ENCODE peak calls at places on chromosomes 2 and 18, in eight cellular contexts. L is endothelial cell of umbilical vein, G is tibial nerve, K is coronary artery, I is choroid plexus epithelial cell, E is mammary epithelial cell, D is K562, S is fibroblast of villous mesenchyme. V is an unnamed sample.

GRCh38 chr18:58960946-58961722 is 96.5 kb downstream of the ZNF532 start:
- DNase-seq in S (no peak), I (no peak), G (no peak), D (no peak), K (no peak), L (no peak), E (no peak), V (no peak)

GRCh38 chr2:99066075-99066557 is 75.4 kb upstream of the C2orf15 start:
- DNase-seq in E (peak; percentile 49), K (no peak), I (peak; percentile 70), S (peak; percentile 40), D (peak; percentile 27), G (no peak), L (peak; percentile 67), V (no peak)

GRCh38 chr2:227942021-227942420 is 70.6 kb downstream of the DAW1 start:
- DNase-seq in E (peak; percentile 5), D (no peak), S (no peak), L (no peak), I (peak; percentile 11), K (no peak), G (no peak), V (no peak)

GRCh38 chr2:38957972-38958371 is 68.3 kb downstream of the ARHGEF33 start:
- DNase-seq in S (no peak), E (no peak), K (no peak), G (no peak), L (no peak), D (no peak), I (no peak), V (no peak)

GRCh38 chr2:231745303-231746038 is 35.6 kb downstream of the PDE6D start:
- DNase-seq in I (no peak), D (no peak), E (no peak), S (no peak), G (no peak), L (no peak), K (no peak), V (no peak)

GRCh38 chr2:138421315-138421970 is 80.1 kb upstream of the SPOPL start:
- DNase-seq in L (peak; percentile 45), D (no peak), K (no peak), I (peak; percentile 17), S (peak; percentile 10), G (no peak), E (peak; percentile 80), V (peak; percentile 57)

GRCh38 chr2:100606740-100607343 is 44.0 kb downstream of the PDCL3 start:
- DNase-seq in I (peak; percentile 66), K (no peak), G (peak; percentile 14), D (peak; percentile 48), L (peak; percentile 47), S (peak; percentile 29), E (peak; percentile 36), V (no peak)

GRCh38 chr2:159088906-159089305 is 120.5 kb downstream of the TANC1 start:
- DNase-seq in D (no peak), L (no peak), E (no peak), G (no peak), I (no peak), S (no peak), K (no peak), V (no peak)

GRCh38 chr2:128345436-128346165 is 26.9 kb upstream of the HS6ST1 start:
- DNase-seq in G (no peak), D (no peak), E (no peak), S (no peak), L (no peak), K (peak; percentile 54), I (no peak), V (no peak)

GRCh38 chr2:121329786-121330185 is 44.8 kb upstream of the TFCP2L1 start:
- DNase-seq in G (no peak), D (no peak), E (no peak), L (no peak), S (no peak), I (no peak), K (peak; percentile 22), V (no peak)

GRCh38 chr18:12837747-12838146 is 46.3 kb downstream of the PTPN2 start:
- DNase-seq in L (no peak), D (no peak), I (peak; percentile 68), G (no peak), K (no peak), E (peak; percentile 5), S (peak; percentile 76), V (no peak)

GRCh38 chr18:670456-670996 is 13.1 kb downstream of the TYMS start:
- DNase-seq in K (no peak), S (no peak), E (no peak), L (no peak), G (no peak), D (no peak), I (no peak), V (no peak)

GRCh38 chr2:23561088-23561487 is 176.1 kb downstream of the KLHL29 start:
- DNase-seq in L (no peak), D (no peak), E (no peak), K (no peak), I (no peak), S (no peak), G (peak; percentile 34), V (no peak)

GRCh38 chr18:60936101-60936500 is 397.1 kb upstream of the CDH20 start:
- DNase-seq in I (no peak), K (no peak), L (peak; percentile 70), S (no peak), D (no peak), E (no peak), G (no peak), V (no peak)

GRCh38 chr2:109663721-109664120 is 49.6 kb downstream of the SOWAHC start:
- DNase-seq in S (peak; percentile 47), K (no peak), D (no peak), L (no peak), E (peak; percentile 90), I (peak; percentile 67), G (peak; percentile 35), V (no peak)

DNA sequence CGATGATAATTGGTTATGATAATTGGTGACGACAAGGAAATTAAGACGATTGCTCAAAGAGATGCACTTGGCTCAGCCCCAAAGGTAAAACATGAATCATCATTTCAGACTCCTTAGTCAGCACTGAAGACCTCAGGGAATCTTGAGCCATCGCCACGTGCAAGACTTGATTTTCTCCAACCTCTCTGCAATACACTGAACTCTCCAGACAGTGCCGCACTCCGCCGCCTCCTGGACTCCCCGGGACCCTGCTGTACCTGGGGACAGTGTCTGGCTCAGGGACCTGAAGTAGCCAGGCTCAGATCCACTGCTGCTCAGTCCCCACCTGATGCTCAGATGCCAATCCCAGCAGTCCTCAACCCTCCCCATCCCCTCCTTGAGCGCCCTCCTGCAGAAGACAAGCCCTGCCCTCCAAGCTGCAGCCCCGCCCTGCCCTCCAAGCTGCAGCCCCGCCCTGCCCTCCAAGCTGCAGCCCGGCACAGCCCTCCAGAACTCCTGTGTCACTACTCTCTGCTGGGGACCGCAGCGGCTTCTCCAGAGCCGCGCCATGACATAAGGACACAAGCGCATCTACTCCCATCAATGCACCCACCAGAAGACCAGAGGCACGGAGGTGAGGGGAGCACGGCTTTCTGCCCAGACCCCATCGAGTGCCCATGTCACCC is 1.1 kb downstream of the TMEM18 start:
- DNase-seq in D (peak; percentile 65), G (peak; percentile 56), L (peak; percentile 42), I (peak; percentile 96), S (peak; percentile 87), K (no peak), E (peak; percentile 88), V (peak; percentile 78)
- TF ChIP-seq CTCF in D (peak; percentile 56), G (no peak), L (no peak), I (peak; percentile 60), S (peak; percentile 43), K (no peak), E (peak; percentile 77), V (peak; percentile 49)

DNA sequence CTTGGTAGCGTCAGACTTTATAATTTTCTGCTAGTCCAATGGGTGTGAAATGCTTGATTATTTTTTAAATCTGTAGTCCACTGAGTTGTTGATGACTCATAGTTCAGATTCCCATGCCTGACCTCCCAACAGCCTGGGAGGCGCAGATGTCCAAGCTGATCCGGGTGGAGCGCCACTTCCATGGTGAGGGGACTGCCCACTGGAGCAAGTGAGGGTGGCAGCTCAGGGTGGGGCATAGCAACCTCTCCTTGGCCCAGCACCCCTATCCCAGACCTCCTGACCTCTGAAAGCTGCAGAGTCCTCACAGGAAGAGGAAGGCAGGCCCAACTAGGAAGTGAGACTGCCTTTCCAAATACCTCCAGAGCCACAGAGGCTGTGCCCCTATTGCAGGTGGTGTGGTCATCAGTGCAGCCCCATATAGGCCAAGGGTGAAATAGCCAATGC is 4.4 kb downstream of the MAL start:
- DNase-seq in K (no peak), D (no peak), L (no peak), E (no peak), G (no peak), I (no peak), S (no peak), V (no peak)
- H3K4me3 ChIP-seq in K (no peak overlapping the region), D (no peak overlapping the region), L (no peak overlapping the region), E (no peak overlapping the region), G (no peak overlapping the region), I (no peak overlapping the region), S (no peak overlapping the region), V (no peak overlapping the region)

DNA sequence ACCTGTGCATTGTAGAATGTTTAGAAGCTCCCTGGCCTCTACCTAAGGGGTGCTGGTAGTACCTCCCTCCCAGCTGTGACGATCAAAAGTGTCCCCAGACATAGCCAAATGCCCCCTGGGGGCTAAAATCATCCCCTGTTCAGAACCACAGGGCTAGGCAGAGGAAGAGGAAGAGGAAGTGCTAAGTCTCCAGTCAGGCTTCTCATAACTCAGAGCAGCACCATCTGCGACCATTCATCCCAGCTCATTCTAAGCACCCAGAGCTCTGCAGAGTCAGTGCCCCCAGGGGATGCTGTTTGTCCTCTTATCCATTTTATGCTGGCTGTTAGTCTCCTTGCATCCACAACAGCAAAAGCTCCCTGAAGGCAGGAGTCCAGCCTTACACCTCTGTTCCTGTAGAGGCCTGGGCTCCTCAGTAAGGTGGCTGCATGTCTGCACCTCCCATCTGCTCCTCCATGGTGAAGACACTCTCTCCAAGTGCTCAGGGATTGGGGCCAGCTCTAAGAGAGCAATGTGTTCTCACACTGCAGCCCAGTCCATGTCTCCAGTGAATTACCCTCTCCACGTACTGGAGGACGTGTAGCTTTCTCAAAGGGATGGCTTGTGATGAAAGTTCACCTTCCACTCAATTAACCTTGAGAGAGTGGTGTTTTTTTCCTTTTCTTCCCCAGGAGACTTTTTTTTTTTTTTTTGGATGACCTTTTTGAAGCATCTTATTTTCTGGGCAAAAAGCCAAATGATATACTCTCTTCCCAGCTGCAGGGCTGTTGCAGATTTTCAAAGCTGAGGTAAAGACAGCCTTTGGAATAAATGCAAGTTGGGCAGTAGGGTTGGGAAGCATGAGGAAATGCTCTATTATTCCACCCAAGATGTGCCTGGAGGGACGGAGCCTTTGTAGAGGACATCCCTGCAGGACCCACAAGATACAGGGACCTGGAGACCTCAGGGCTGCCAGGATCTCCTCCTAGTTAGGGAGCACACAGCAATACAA is 158.9 kb upstream of the SLC14A2 start:
- DNase-seq in K (no peak), E (no peak), L (no peak), D (no peak), G (peak; percentile 28), I (peak; percentile 5), S (no peak), V (no peak)
- TF ChIP-seq CTCF in K (no peak), E (no peak), L (no peak), D (no peak), G (no peak), I (no peak), S (no peak), V (no peak)

GRCh38 chr2:102337012-102337411 is 18.6 kb upstream of the IL18R1 start:
- DNase-seq in G (no peak), K (no peak), D (no peak), I (peak; percentile 67), E (no peak), S (peak; percentile 56), L (peak; percentile 80), V (no peak)
- H3K4me3 ChIP-seq in G (no peak overlapping the region), K (no peak overlapping the region), D (no peak overlapping the region), I (no peak overlapping the region), E (no peak overlapping the region), S (no peak overlapping the region), L (no peak overlapping the region), V (no peak overlapping the region)

V was measured in kidney epithelial cell.